ENCODE peak calls at places on chromosomes 3 and 15, in four cellular contexts. N is GM13976, G is ureter, L is T-cell. D is an unnamed sample.

GRCh38 chr3:172156309-172156998 is 117.1 kb downstream of the FNDC3B start:
- DNase-seq in G (peak; percentile 65), N (no peak), L (no peak), D (no peak)

GRCh38 chr15:52790166-52790708 is at the start of gene ONECUT1:
- DNase-seq in L (no peak), G (no peak), N (peak; percentile 89), D (peak; percentile 86)

GRCh38 chr3:183275418-183275817 is 22.4 kb downstream of the B3GNT5 start:
- DNase-seq in N (no peak), G (no peak), L (no peak), D (no peak)

GRCh38 chr15:57205999-57206398 is 170.3 kb upstream of the CGNL1 start:
- DNase-seq in N (no peak), L (no peak), G (no peak), D (no peak)

GRCh38 chr3:65595222-65595996 is 443.3 kb downstream of the MAGI1 start:
- DNase-seq in G (no peak), N (no peak), L (no peak), D (no peak)

GRCh38 chr3:112561085-112561692 is 573 bp downstream of the ATG3 start:
- DNase-seq in G (peak; percentile 63), N (peak; percentile 65), L (peak; percentile 71), D (peak; percentile 64)

GRCh38 chr15:74396146-74396438 is 28.6 kb upstream of the CYP11A1 start:
- DNase-seq in N (no peak), G (no peak), L (no peak), D (no peak)

GRCh38 chr3:20103731-20104130 is 63.5 kb downstream of the KAT2B start:
- DNase-seq in N (no peak), G (no peak), L (no peak), D (no peak)

GRCh38 chr3:44021646-44022594 is 219.8 kb upstream of the TOPAZ1 start:
- DNase-seq in N (peak; percentile 58), G (no peak), L (no peak), D (no peak)

GRCh38 chr15:98723195-98723594 is 74.9 kb downstream of the IGF1R start:
- DNase-seq in G (no peak), L (no peak), N (no peak), D (no peak)

GRCh38 chr3:48897401-48898376 is 993 bp downstream of the SLC25A20 start:
- DNase-seq in G (no peak), L (no peak), N (no peak), D (peak; percentile 68)

GRCh38 chr3:127671523-127672428 is 976 bp upstream of the ABTB1 start:
- DNase-seq in G (peak; percentile 58), N (peak; percentile 64), L (peak; percentile 49), D (no peak)

GRCh38 chr3:77620009-77620408 is 580.1 kb downstream of the ROBO2 start:
- DNase-seq in L (no peak), G (no peak), N (no peak), D (no peak)

GRCh38 chr3:189766416-189766815 is 135.2 kb downstream of the TP63 start:
- DNase-seq in L (no peak), G (no peak), N (no peak), D (no peak)

GRCh38 chr15:82611348-82611747 is 35.8 kb downstream of the CPEB1 start:
- DNase-seq in N (no peak), G (no peak), L (no peak), D (no peak)

D was measured in HuH-7.